ENCODE peak calls at places on chromosome 22, in five cellular contexts. O, H, C, G and U are unnamed samples.

GRCh38 chr22:30821381-30821780 is 126.7 kb downstream of the OSBP2 start:
- DNase-seq in H (no peak), C (no peak), O (no peak), G (no peak), U (no peak)

GRCh38 chr22:40196628-40197027 is 18.9 kb downstream of the TNRC6B start:
- DNase-seq in C (no peak), H (peak), G (peak), O (no peak), U (no peak)

GRCh38 chr22:27239520-27239919 is 562.0 kb downstream of the MN1 start:
- DNase-seq in O (no peak), C (no peak), G (no peak), H (no peak), U (no peak)

GRCh38 chr22:38716271-38716670 is 10.5 kb downstream of the GTPBP1 start:
- DNase-seq in C (no peak), O (no peak), H (no peak), G (no peak), U (no peak)

GRCh38 chr22:49718396-49718795 is 109.3 kb downstream of the BRD1 start:
- DNase-seq in O (no peak), H (no peak), C (no peak), G (no peak), U (no peak)

GRCh38 chr22:48892571-48893287 is 934.9 kb downstream of the BRD1 start:
- DNase-seq in O (no peak), C (no peak), H (no peak), G (no peak), U (no peak)

GRCh38 chr22:24727218-24727851 is 47.2 kb downstream of the PIWIL3 start:
- DNase-seq in H (no peak), C (no peak), G (no peak), O (no peak), U (no peak)

GRCh38 chr22:23072035-23072910 is 2.0 kb downstream of the GNAZ start:
- DNase-seq in C (peak), G (no peak), O (no peak), H (no peak), U (no peak)

GRCh38 chr22:37020192-37020479 is 594 bp downstream of the MPST start:
- DNase-seq in H (no peak), G (no peak), C (no peak), O (no peak), U (no peak)

GRCh38 chr22:20520093-20520511 is 12.7 kb downstream of the MED15 start:
- DNase-seq in C (no peak), G (no peak), O (no peak), H (no peak), U (no peak)

GRCh38 chr22:20610757-20611156 is 103.3 kb downstream of the MED15 start:
- DNase-seq in C (no peak), H (no peak), O (no peak), G (no peak), U (no peak)

GRCh38 chr22:18088825-18089568 is 11.2 kb downstream of the PEX26 start:
- DNase-seq in G (no peak), H (peak), C (no peak), O (no peak), U (no peak)

GRCh38 chr22:36568846-36569245 is 39.9 kb upstream of the EIF3D start:
- DNase-seq in C (no peak), H (no peak), O (no peak), G (no peak), U (no peak)

GRCh38 chr22:29040385-29041275 is 21.0 kb downstream of the C22orf31 start:
- DNase-seq in O (peak), C (no peak), G (peak), H (peak), U (peak)